ENCODE peak calls at places on chromosome 10, in four cellular contexts. G, H, U and W are unnamed samples.

GRCh38 chr10:131846224-131847101 is 54.3 kb upstream of the PPP2R2D start:
- DNase-seq in H (no peak), G (no peak), U (no peak), W (no peak)

GRCh38 chr10:121291376-121291775 is 306.9 kb downstream of the FGFR2 start:
- DNase-seq in H (no peak), U (no peak), G (no peak), W (no peak)

GRCh38 chr10:58064714-58065528 is 202.8 kb downstream of the IPMK start:
- DNase-seq in U (no peak), G (peak; percentile 22), H (peak; percentile 35), W (peak; percentile 25)

GRCh38 chr10:323651-324293 is 188.5 kb downstream of the ZMYND11 start:
- DNase-seq in H (peak; percentile 45), G (no peak), U (peak; percentile 65), W (no peak)

GRCh38 chr10:70765794-70766594 is 19.2 kb downstream of the TBATA start:
- DNase-seq in U (no peak), G (no peak), H (no peak), W (no peak)

GRCh38 chr10:132946311-132946710 is 3.9 kb upstream of the CFAP46 start:
- DNase-seq in G (no peak), U (no peak), H (no peak), W (no peak)

GRCh38 chr10:82020999-82021398 is 146.0 kb downstream of the NRG3 start:
- DNase-seq in H (no peak), G (no peak), U (no peak), W (no peak)

GRCh38 chr10:122561212-122561611 is 658 bp downstream of the DMBT1 start:
- DNase-seq in G (no peak), U (no peak), H (no peak), W (no peak)

DNA sequence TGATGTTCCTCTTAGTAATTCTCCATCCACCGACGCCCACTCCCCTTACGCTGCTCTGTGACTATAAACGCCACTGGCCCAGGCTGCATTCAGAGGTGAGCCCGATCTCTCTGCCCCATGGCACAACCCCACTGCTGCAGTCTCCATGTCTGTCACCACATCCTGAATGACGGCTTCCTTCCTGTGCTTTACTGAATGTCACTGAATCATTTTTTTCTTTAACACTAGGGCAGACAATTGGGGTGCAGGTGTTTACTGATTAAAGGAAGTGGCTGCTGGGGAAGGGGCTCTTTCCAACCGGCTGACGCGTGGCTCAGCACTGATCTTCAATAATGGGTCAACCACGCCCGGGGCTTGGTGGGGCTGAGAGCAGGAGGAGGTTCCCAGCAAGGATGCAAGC is 208.3 kb downstream of the USP6NL start:
- DNase-seq in H (no peak), G (no peak), U (no peak), W (no peak)
- TF ChIP-seq ETV6 in H (no peak), G (no peak), U (no peak), W (no peak)

DNA sequence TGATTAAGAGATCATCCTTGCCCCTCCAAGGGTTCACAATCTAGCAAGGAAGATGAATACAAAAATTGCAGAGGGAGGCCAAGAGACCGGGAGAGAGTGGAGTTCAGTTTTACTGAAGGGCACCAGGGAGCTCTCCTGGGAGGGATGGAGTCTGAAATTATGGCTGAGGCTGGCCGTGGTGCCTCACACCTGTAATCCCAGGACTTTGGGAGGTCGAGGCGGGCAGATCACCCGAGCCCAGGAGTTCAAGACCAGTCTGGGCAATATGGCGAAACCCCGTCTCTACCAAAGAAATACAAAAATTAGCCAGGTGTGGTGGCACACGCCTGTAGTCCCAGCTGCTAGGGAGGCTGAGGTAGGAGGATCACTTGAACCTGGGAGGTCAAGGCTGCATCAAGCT is 51.4 kb upstream of the MXI1 start:
- DNase-seq in U (no peak), H (no peak), G (no peak), W (no peak)
- TF ChIP-seq ETV6 in U (no peak), H (no peak), G (no peak), W (no peak)

DNA sequence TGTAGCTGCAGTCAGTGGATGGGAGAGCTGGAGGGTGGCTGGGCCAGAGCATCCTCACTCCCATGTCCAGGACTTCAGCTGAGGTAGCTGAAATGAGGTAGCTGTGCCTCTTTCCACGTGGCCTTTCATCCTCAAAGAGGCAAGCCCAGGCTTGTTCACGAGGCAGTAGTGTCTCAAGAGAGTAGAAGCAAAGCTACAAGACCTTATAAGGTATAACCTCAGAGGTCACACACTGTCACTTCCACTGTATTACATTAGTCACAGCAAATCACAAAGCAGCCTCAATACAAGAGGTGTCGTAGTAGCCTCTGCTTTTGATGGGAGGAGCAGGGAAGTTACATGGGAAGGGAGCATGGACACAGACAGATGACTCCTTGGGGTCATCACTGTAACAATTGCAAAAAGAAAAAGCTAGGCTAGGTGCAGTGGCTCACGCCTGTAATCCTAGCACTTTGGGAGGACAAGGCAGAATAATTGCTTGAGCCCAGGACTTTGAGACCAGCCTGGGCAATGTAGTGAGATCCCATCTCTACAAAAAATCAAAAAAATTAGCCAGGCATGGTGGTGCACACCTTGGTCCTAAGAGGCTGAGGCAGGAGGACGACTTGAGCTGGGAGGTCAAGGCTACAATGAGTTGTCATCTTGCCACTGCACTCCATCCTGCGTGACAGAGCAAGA is 97.5 kb downstream of the SKIDA1 start:
- DNase-seq in U (no peak), G (no peak), H (peak; percentile 24), W (no peak)
- TF ChIP-seq ETV6 in U (no peak), G (no peak), H (no peak), W (no peak)

GRCh38 chr10:128078136-128078969 is 47.9 kb downstream of the MKI67 start:
- DNase-seq in H (peak; percentile 28), U (no peak), G (peak; percentile 56), W (peak; percentile 75)
- TF ChIP-seq ETV6 in H (no peak), U (no peak), G (no peak), W (no peak)

GRCh38 chr10:4351723-4352565 is 474.1 kb upstream of the AKR1E2 start:
- DNase-seq in G (no peak), H (no peak), U (no peak), W (no peak)
- TF ChIP-seq ETV6 in G (no peak), H (no peak), U (no peak), W (no peak)

GRCh38 chr10:90987383-90987782 is 66.5 kb upstream of the ANKRD1 start:
- DNase-seq in U (no peak), H (no peak), G (no peak), W (no peak)
- TF ChIP-seq ETV6 in U (no peak), H (no peak), G (no peak), W (no peak)

DNA sequence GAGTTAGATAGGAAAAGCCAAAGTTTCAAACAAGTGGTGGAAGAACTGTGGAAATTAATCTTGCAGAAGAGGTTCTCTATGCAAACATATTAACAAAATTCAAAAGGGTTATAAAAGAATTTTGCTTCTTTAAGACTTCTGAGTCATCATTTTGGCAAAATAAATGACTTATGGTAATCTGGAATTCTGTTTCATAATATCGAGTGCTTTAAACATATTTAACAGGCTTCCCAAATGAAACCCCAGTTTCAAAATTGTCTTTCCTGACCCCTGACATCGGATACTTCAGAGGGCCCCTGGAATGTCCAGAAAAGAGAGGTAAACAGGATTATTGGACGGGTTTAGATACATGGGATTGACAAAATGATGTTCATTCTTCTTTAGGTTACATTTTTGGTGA is 444.6 kb downstream of the HTR7 start:
- DNase-seq in G (no peak), U (no peak), H (no peak), W (no peak)
- TF ChIP-seq ETV6 in G (no peak), U (no peak), H (no peak), W (no peak)

GRCh38 chr10:79315602-79315920 is 31.7 kb upstream of the PPIF start:
- DNase-seq in H (no peak), U (no peak), G (no peak), W (no peak)

GRCh38 chr10:79318369-79318768 is 28.9 kb upstream of the PPIF start:
- DNase-seq in G (no peak), H (no peak), U (no peak), W (no peak)

GRCh38 chr10:79314761-79315601 is 32.3 kb upstream of the PPIF start:
- DNase-seq in H (no peak), G (no peak), U (no peak), W (no peak)

GRCh38 chr10:79319372-79319771 is 27.9 kb upstream of the PPIF start:
- DNase-seq in U (no peak), G (no peak), H (no peak), W (no peak)

DNA sequence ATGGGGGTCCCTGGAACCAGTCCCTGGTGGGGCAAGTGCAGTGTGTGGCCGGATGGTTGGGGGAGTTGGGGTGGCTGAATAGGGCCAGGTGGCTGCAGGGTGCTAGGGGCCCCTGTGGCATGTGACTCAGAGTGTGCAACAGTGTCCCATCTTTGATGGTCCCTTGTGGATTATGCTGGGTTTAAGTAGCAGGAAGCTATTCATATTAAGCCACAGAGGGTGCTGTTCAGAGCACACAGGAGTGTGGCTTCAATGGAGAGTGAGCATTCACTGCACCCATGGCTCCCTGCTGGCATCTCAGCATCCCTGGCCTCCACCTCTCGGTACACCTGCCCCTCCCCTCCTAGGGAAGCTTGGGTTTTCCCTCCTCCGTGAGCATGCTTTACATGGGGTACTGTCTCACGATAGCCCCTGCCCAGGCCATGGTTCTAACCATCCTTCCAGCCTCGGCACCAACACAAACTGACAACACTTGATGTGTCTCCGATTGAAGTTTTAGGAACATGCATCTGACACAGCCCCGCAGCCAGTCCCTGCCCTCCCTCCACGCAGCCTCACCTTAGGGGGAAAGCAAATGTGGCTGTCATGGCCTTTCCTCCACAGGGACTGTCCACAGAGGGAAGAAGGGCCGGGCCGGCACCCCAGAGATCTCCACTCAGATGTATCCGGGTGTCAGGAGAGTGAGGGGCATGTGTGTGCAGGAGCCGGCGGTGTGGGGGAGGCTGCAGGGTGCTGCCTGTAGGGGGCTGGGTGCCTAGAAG is 30.4 kb upstream of the PPIF start:
- DNase-seq in U (peak; percentile 56), H (peak; percentile 35), G (no peak), W (no peak)
- TF ChIP-seq ETV6 in U (no peak), H (no peak), G (no peak), W (no peak)

GRCh38 chr10:8331896-8332729 is 277.6 kb downstream of the GATA3 start:
- DNase-seq in G (no peak), U (no peak), H (no peak), W (peak; percentile 29)
- TF ChIP-seq ETV6 in G (no peak), U (no peak), H (no peak), W (no peak)